ENCODE peak calls at places on chromosomes 2 and 18, in four cellular contexts. F is NCI-H1417, H is foreskin fibroblast, X is SK-MEL-5. S is an unnamed sample.

GRCh38 chr2:43762286-43762685 is 11.6 kb upstream of the DYNC2LI1 start:
- DNase-seq in F (no peak), H (no peak), X (no peak), S (no peak)

GRCh38 chr2:45285791-45286390 is 276.6 kb upstream of the SIX2 start:
- DNase-seq in F (no peak), H (peak), X (no peak), S (no peak)

GRCh38 chr2:68877079-68877772 is 6.0 kb upstream of the BMP10 start:
- DNase-seq in F (no peak), H (no peak), X (no peak), S (no peak)

GRCh38 chr2:29033172-29033571 is 41.2 kb downstream of the PCARE start:
- DNase-seq in F (no peak), H (no peak), X (no peak), S (no peak)

GRCh38 chr2:147843421-147843863 is 1.4 kb upstream of the ACVR2A start:
- DNase-seq in F (peak), H (no peak), X (no peak), S (no peak)

GRCh38 chr2:5914831-5915611 is 222.8 kb downstream of the SOX11 start:
- DNase-seq in F (peak), H (no peak), X (no peak), S (peak)

GRCh38 chr2:119264781-119265692 is 41.4 kb downstream of the STEAP3 start:
- DNase-seq in F (peak), H (peak), X (peak), S (no peak)

GRCh38 chr2:182115258-182115657 is 129.6 kb downstream of the PPP1R1C start:
- DNase-seq in F (no peak), H (no peak), X (no peak), S (no peak)

GRCh38 chr2:3241971-3242746 is 135.5 kb downstream of the EIPR1 start:
- DNase-seq in F (no peak), H (no peak), X (no peak), S (no peak)

GRCh38 chr2:46258937-46259781 is 38.0 kb upstream of the EPAS1 start:
- DNase-seq in F (no peak), H (no peak), X (no peak), S (no peak)

GRCh38 chr18:29123706-29124530 is 947.0 kb upstream of the CDH2 start:
- DNase-seq in F (no peak), H (no peak), X (no peak), S (no peak)

GRCh38 chr2:17792515-17792914 is 23.7 kb upstream of the MSGN1 start:
- DNase-seq in F (no peak), H (peak), X (no peak), S (no peak)

GRCh38 chr2:194545978-194546377 is 1111.0 kb upstream of the SLC39A10 start:
- DNase-seq in F (no peak), H (peak), X (peak), S (no peak)